ENCODE peak calls at places on chromosome 3, in four cellular contexts. One of them, this sample, is unnamed.

GRCh38 chr3:184347321-184348056 is 10.1 kb downstream of the FAM131A start:
- DNase-seq in pancreas: no peak
- DNase-seq in prostate gland: no peak
- DNase-seq in heart right ventricle: no peak
- DNase-seq in this sample: no peak

GRCh38 chr3:48918388-48919214 is at the start of gene ARIH2:
- DNase-seq in prostate gland: peak
- DNase-seq in pancreas: peak
- DNase-seq in heart right ventricle: peak
- DNase-seq in this sample: peak

GRCh38 chr3:71282976-71283375 is 300.6 kb downstream of the FOXP1 start:
- DNase-seq in prostate gland: no peak
- DNase-seq in heart right ventricle: no peak
- DNase-seq in pancreas: no peak
- DNase-seq in this sample: no peak

GRCh38 chr3:15327941-15328340 is 4.4 kb downstream of the SH3BP5 start:
- DNase-seq in heart right ventricle: peak
- DNase-seq in prostate gland: peak
- DNase-seq in pancreas: no peak
- DNase-seq in this sample: peak

GRCh38 chr3:59678042-59678707 is 628.4 kb upstream of the CFAP20DC start:
- DNase-seq in heart right ventricle: no peak
- DNase-seq in pancreas: peak
- DNase-seq in prostate gland: peak
- DNase-seq in this sample: no peak

GRCh38 chr3:99246010-99246654 is 344.6 kb upstream of the DCBLD2 start:
- DNase-seq in heart right ventricle: no peak
- DNase-seq in pancreas: no peak
- DNase-seq in prostate gland: no peak
- DNase-seq in this sample: no peak

GRCh38 chr3:14275962-14276909 is 97.6 kb downstream of the LSM3 start:
- DNase-seq in heart right ventricle: no peak
- DNase-seq in pancreas: no peak
- DNase-seq in prostate gland: no peak
- DNase-seq in this sample: no peak

GRCh38 chr3:58217209-58217811 is 6.5 kb upstream of the DNASE1L3 start:
- DNase-seq in prostate gland: peak
- DNase-seq in heart right ventricle: peak
- DNase-seq in pancreas: peak
- DNase-seq in this sample: peak

GRCh38 chr3:126752303-126753190 is 48.5 kb downstream of the CHCHD6 start:
- DNase-seq in prostate gland: peak
- DNase-seq in heart right ventricle: peak
- DNase-seq in pancreas: peak
- DNase-seq in this sample: peak
- H3K4me3 ChIP-seq in prostate gland: no peak
- H3K4me3 ChIP-seq in heart right ventricle: no peak
- H3K4me3 ChIP-seq in pancreas: no peak
- H3K4me3 ChIP-seq in this sample: no peak

GRCh38 chr3:28575100-28575747 is 226.6 kb upstream of the AZI2 start:
- DNase-seq in pancreas: peak
- DNase-seq in heart right ventricle: peak
- DNase-seq in prostate gland: peak
- DNase-seq in this sample: no peak
- H3K4me3 ChIP-seq in pancreas: peak
- H3K4me3 ChIP-seq in heart right ventricle: peak
- H3K4me3 ChIP-seq in prostate gland: peak
- H3K4me3 ChIP-seq in this sample: no peak

DNA sequence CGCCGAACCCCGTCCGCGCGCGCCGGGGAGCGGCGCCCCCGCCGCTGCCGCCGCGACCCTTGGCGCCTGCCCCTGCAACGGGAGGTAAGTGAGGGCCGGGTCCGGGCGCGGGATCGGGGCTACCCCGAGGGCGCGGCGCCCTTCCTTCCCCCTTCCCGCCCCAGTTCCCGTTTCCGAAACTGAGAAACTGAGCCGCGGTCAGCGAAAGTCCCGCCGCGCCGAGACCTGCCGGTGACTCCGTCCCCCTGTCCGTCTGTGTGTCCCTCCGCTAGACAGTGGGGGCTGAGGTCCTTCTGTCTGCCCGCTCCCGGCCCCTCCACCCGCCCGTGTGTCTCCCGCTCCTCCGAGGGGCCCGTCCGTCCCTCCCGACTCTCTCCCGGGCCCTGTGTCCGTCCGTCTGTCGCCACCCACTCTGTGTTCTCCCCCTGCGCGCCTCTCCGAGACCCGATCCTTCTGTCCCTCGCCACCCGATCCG is 373 bp downstream of the PRKCD start:
- DNase-seq in prostate gland: no peak
- DNase-seq in heart right ventricle: peak
- DNase-seq in pancreas: no peak
- DNase-seq in this sample: no peak
- H3K4me3 ChIP-seq in prostate gland: peak
- H3K4me3 ChIP-seq in heart right ventricle: peak
- H3K4me3 ChIP-seq in pancreas: peak
- H3K4me3 ChIP-seq in this sample: peak

DNA sequence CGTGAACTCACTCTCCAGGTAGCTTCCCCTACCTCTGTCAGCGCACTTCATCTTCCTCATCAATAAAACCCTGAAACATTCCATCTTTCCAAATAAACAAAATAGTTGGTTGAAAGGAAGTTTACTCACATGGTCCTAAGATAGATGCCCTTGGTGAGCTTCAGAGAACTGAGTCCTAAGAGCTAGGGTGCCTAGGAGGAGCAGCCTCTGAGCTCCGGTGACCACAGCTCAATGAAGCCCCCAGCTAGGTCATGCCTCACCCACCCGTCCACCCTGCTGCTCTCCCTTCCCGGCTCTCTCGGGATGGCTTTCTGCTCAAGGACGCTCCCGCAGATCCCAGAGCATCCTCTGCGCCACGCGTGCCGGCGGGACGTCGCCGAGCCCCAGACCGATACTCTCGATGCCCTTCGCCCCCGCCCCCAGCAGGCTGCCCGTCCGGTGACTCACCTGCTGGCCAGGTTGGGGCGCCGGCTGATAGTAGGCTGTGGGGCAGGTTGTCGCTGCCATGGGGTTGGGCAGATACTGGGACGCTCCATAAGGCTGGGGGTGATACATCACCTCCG is 697 bp downstream of the VGLL3 start:
- DNase-seq in pancreas: peak
- DNase-seq in prostate gland: peak
- DNase-seq in heart right ventricle: no peak
- DNase-seq in this sample: no peak
- H3K4me3 ChIP-seq in pancreas: peak
- H3K4me3 ChIP-seq in prostate gland: peak
- H3K4me3 ChIP-seq in heart right ventricle: peak
- H3K4me3 ChIP-seq in this sample: peak